ENCODE peak calls at places on chromosomes 16 and 17, in four cellular contexts. P is omental fat pad, S is AG09319, R is GM12891. M is an unnamed sample.

GRCh38 chr16:28597692-28598261 is 927 bp upstream of the SULT1A2 start:
- DNase-seq in S (no peak), R (peak), P (no peak), M (peak)

GRCh38 chr16:85871756-85872155 is 27.2 kb upstream of the IRF8 start:
- DNase-seq in S (no peak), P (no peak), R (no peak), M (no peak)

GRCh38 chr16:84898447-84898846 is 78.7 kb downstream of the CRISPLD2 start:
- DNase-seq in P (no peak), S (no peak), R (no peak), M (no peak)

GRCh38 chr17:20191066-20191465 is 181.9 kb downstream of the SPECC1 start:
- DNase-seq in P (no peak), S (peak), R (no peak), M (no peak)

GRCh38 chr17:79332011-79332410 is 257.4 kb downstream of the ENGASE start:
- DNase-seq in P (no peak), R (no peak), S (no peak), M (no peak)

GRCh38 chr16:79150128-79150527 is 450.4 kb downstream of the MAF start:
- DNase-seq in R (no peak), S (no peak), P (no peak), M (no peak)

GRCh38 chr16:69932228-69932627 is 18.9 kb upstream of the CLEC18A start:
- DNase-seq in R (no peak), P (no peak), S (no peak), M (no peak)

GRCh38 chr17:80948961-80949450 is 42.6 kb upstream of the CHMP6 start:
- DNase-seq in P (peak), R (no peak), S (no peak), M (no peak)

GRCh38 chr17:28416703-28417311 is 10.8 kb upstream of the SLC46A1 start:
- DNase-seq in P (no peak), R (peak), S (no peak), M (peak)

GRCh38 chr17:63358111-63358839 is 87.8 kb downstream of the CYB561 start:
- DNase-seq in P (no peak), S (peak), R (no peak), M (no peak)

GRCh38 chr17:51154176-51154575 is 817 bp downstream of the NME1 start:
- DNase-seq in P (no peak), R (no peak), S (no peak), M (peak)

GRCh38 chr16:67116388-67117311 is 6.9 kb downstream of the PHAF1 start:
- DNase-seq in R (no peak), S (no peak), P (no peak), M (no peak)

GRCh38 chr17:78995761-78996451 is 13.7 kb downstream of the CANT1 start:
- DNase-seq in R (peak), S (no peak), P (peak), M (no peak)

GRCh38 chr17:38508570-38508950 is 80.3 kb downstream of the ARHGAP23 start:
- DNase-seq in P (no peak), R (no peak), S (no peak), M (no peak)

GRCh38 chr16:56861756-56862155 is 3.3 kb upstream of the SLC12A3 start:
- DNase-seq in P (no peak), R (no peak), S (no peak), M (no peak)

GRCh38 chr16:22888791-22889190 is 74.8 kb downstream of the HS3ST2 start:
- DNase-seq in R (no peak), P (no peak), S (no peak), M (no peak)

GRCh38 chr16:30582611-30583340 is 2.7 kb downstream of the ZNF785 start:
- DNase-seq in P (no peak), R (no peak), S (no peak), M (no peak)

GRCh38 chr16:53892155-53892554 is 188.2 kb downstream of the FTO start:
- DNase-seq in R (no peak), S (no peak), P (peak), M (peak)

GRCh38 chr16:3509470-3509928 is 8.7 kb downstream of the CLUAP1 start:
- DNase-seq in P (no peak), S (no peak), R (peak), M (peak)

GRCh38 chr17:68248199-68248825 is 469 bp downstream of the AMZ2 start:
- DNase-seq in R (no peak), P (no peak), S (peak), M (no peak)

GRCh38 chr17:80594666-80595269 is 50.1 kb downstream of the RPTOR start:
- DNase-seq in P (no peak), S (no peak), R (no peak), M (no peak)

GRCh38 chr17:28737316-28737715 is 6.5 kb upstream of the TRAF4 start:
- DNase-seq in P (no peak), S (no peak), R (no peak), M (no peak)

GRCh38 chr17:10177921-10178788 is 20.3 kb downstream of the GAS7 start:
- DNase-seq in R (no peak), S (no peak), P (no peak), M (no peak)

GRCh38 chr17:27532269-27533067 is 76.2 kb downstream of the KSR1 start:
- DNase-seq in R (no peak), P (no peak), S (no peak), M (no peak)

GRCh38 chr16:29804455-29805231 is 1.7 kb upstream of the MAZ start:
- DNase-seq in P (no peak), R (no peak), S (no peak), M (no peak)

GRCh38 chr17:81608082-81608481 is 28.8 kb downstream of the NPLOC4 start:
- DNase-seq in P (no peak), R (no peak), S (no peak), M (no peak)

GRCh38 chr17:39404542-39405378 is 3.3 kb upstream of the FBXL20 start:
- DNase-seq in S (peak), R (no peak), P (no peak), M (peak)

GRCh38 chr16:11423315-11424117 is 78.3 kb downstream of the RMI2 start:
- DNase-seq in S (no peak), R (peak), P (no peak), M (peak)

GRCh38 chr16:69626256-69626655 is 60.5 kb downstream of the NFAT5 start:
- DNase-seq in R (no peak), S (no peak), P (no peak), M (no peak)

GRCh38 chr16:85587763-85588474 is 25.2 kb upstream of the GSE1 start:
- DNase-seq in P (no peak), R (no peak), S (no peak), M (no peak)

GRCh38 chr17:2400474-2400866 is 390 bp downstream of the MNT start:
- DNase-seq in P (no peak), S (no peak), R (no peak), M (peak)

GRCh38 chr16:86665319-86665675 is 86.9 kb downstream of the FOXL1 start:
- DNase-seq in R (no peak), P (no peak), S (no peak), M (no peak)

GRCh38 chr16:78198299-78198698 is 98.8 kb downstream of the WWOX start:
- DNase-seq in P (no peak), S (no peak), R (no peak), M (no peak)

GRCh38 chr17:17836250-17836817 is 452 bp downstream of the SREBF1 start:
- DNase-seq in R (peak), P (peak), S (peak), M (peak)

GRCh38 chr17:78398390-78398789 is 19.9 kb downstream of the PGS1 start:
- DNase-seq in R (no peak), S (no peak), P (no peak), M (no peak)

GRCh38 chr17:42009170-42009569 is 8.1 kb downstream of the DNAJC7 start:
- DNase-seq in P (no peak), S (no peak), R (no peak), M (no peak)

GRCh38 chr17:32927724-32928526 is at the start of gene TMEM98:
- DNase-seq in S (no peak), P (no peak), R (peak), M (no peak)

GRCh38 chr16:19410435-19411153 is 7.1 kb upstream of the TMC5 start:
- DNase-seq in S (no peak), P (no peak), R (peak), M (peak)

GRCh38 chr16:69669577-69669976 is 56.8 kb downstream of the NQO1 start:
- DNase-seq in S (no peak), R (no peak), P (no peak), M (no peak)

GRCh38 chr17:75814900-75815373 is 29.3 kb downstream of the UNC13D start:
- DNase-seq in P (no peak), R (no peak), S (no peak), M (no peak)